ENCODE peak calls at places on chromosomes 3 and 15, in seven cellular contexts. D is left ventricle myocardium inferior, J is PC-3, N is psoas muscle, H is astrocyte of the spinal cord, B is lower lobe of right lung, C is AG04450. I is an unnamed sample.

GRCh38 chr3:150227839-150228238 is 180.3 kb upstream of the TSC22D2 start:
- DNase-seq in D (no peak), H (peak; percentile 70), N (no peak), B (no peak), C (no peak), J (peak; percentile 83), I (peak; percentile 70)

GRCh38 chr3:51876186-51876585 is 785 bp upstream of the IQCF5 start:
- DNase-seq in C (no peak), H (no peak), N (no peak), J (no peak), D (no peak), B (no peak), I (no peak)

GRCh38 chr3:66092175-66092990 is 53.7 kb upstream of the MAGI1 start:
- DNase-seq in B (no peak), D (no peak), H (no peak), C (no peak), J (no peak), N (no peak), I (no peak)

GRCh38 chr15:33154366-33155166 is 39.9 kb downstream of the FMN1 start:
- DNase-seq in H (peak; percentile 87), D (peak; percentile 32), N (peak; percentile 60), B (peak; percentile 71), C (no peak), J (no peak), I (peak; percentile 76)

GRCh38 chr15:35771878-35772442 is 226.0 kb upstream of the DPH6 start:
- DNase-seq in D (no peak), N (no peak), J (no peak), C (no peak), H (no peak), B (no peak), I (no peak)

GRCh38 chr3:150183619-150184425 is 213.1 kb upstream of the PFN2 start:
- DNase-seq in N (peak; percentile 71), D (peak; percentile 62), J (peak; percentile 86), C (peak; percentile 46), H (peak; percentile 85), B (peak; percentile 62), I (peak; percentile 60)

GRCh38 chr3:170352936-170353335 is 4.6 kb upstream of the SKIL start:
- DNase-seq in D (no peak), C (no peak), J (no peak), B (no peak), H (no peak), N (no peak), I (no peak)

GRCh38 chr3:146124141-146124801 is 36.7 kb downstream of the PLOD2 start:
- DNase-seq in D (no peak), H (no peak), B (no peak), C (no peak), N (no peak), J (no peak), I (no peak)

GRCh38 chr3:126850370-126851085 is 132.4 kb upstream of the PLXNA1 start:
- DNase-seq in H (peak; percentile 69), B (peak; percentile 56), D (peak; percentile 39), N (no peak), C (peak; percentile 56), J (no peak), I (peak; percentile 53)

GRCh38 chr3:160931474-160931873 is 173.7 kb downstream of the B3GALNT1 start:
- DNase-seq in B (no peak), D (no peak), H (peak; percentile 30), N (no peak), J (no peak), C (no peak), I (no peak)

GRCh38 chr3:160928183-160928718 is 172.2 kb downstream of the PPM1L start:
- DNase-seq in N (no peak), D (no peak), C (no peak), J (peak; percentile 50), B (no peak), H (no peak), I (no peak)

GRCh38 chr3:160924776-160925175 is 168.7 kb downstream of the PPM1L start:
- DNase-seq in J (no peak), D (no peak), C (no peak), N (no peak), B (no peak), H (no peak), I (no peak)

GRCh38 chr3:160927620-160928019 is 171.6 kb downstream of the PPM1L start:
- DNase-seq in H (no peak), C (no peak), D (no peak), J (no peak), N (no peak), B (no peak), I (no peak)

GRCh38 chr3:160929595-160929994 is 173.6 kb downstream of the PPM1L start:
- DNase-seq in H (no peak), B (no peak), D (peak; percentile 66), J (peak; percentile 47), N (peak; percentile 30), C (no peak), I (no peak)
- TF ChIP-seq CTCF in H (peak; percentile 8), B (no peak), D (peak; percentile 64), J (peak; percentile 37), N (peak; percentile 36), C (peak; percentile 20), I (peak; percentile 33)

GRCh38 chr3:133894334-133895207 is 1.1 kb downstream of the RAB6B start:
- DNase-seq in N (no peak), B (peak; percentile 42), D (no peak), H (no peak), J (no peak), C (no peak), I (no peak)
- H3K4me3 ChIP-seq in N (peak overlapping the region; percentile 77), B (peak overlapping the region; percentile 60), D (peak overlapping the region; percentile 84), H (peak overlapping the region; percentile 64), J (peak overlapping the region; percentile 63), C (peak overlapping the region; percentile 68), I (peak overlapping the region; percentile 74)

DNA sequence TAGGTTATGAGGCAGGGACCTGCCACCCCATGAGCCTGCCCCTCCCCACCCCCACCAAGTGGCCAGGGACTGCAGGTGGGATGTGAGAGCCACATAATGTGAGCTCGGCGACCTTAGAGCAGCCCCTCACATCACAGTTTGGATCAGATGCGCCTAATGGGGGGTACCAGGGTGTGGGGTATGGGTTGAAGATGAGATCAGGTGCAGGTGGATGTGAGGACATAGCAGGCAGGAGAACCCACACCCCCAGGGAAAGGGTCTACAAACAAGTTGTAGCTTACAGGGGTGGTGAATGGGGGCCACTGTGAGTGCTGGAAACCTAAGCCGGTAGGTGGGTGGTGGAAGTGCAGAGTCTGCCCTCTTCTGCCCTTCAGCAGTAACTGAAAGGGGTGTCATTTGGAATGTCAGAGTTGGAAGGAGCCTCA is 94.0 kb downstream of the CORO2B start:
- DNase-seq in J (peak; percentile 7), D (no peak), C (no peak), B (no peak), H (peak; percentile 23), N (no peak), I (no peak)
- TF ChIP-seq CTCF in J (peak; percentile 31), D (peak; percentile 41), C (peak; percentile 42), B (no peak), H (peak; percentile 51), N (no peak), I (peak; percentile 42)

GRCh38 chr15:25933456-25934158 is 70.5 kb upstream of the ATP10A start:
- DNase-seq in J (peak; percentile 75), H (peak; percentile 83), N (peak; percentile 68), C (peak; percentile 57), D (peak; percentile 69), B (peak; percentile 85), I (peak; percentile 67)
- H3K4me3 ChIP-seq in J (peak overlapping the region; percentile 59), H (peak overlapping the region; percentile 8), N (peak overlapping the region; percentile 21), C (peak overlapping the region; percentile 55), D (peak overlapping the region; percentile 43), B (peak overlapping the region; percentile 41), I (peak overlapping the region; percentile 24)

DNA sequence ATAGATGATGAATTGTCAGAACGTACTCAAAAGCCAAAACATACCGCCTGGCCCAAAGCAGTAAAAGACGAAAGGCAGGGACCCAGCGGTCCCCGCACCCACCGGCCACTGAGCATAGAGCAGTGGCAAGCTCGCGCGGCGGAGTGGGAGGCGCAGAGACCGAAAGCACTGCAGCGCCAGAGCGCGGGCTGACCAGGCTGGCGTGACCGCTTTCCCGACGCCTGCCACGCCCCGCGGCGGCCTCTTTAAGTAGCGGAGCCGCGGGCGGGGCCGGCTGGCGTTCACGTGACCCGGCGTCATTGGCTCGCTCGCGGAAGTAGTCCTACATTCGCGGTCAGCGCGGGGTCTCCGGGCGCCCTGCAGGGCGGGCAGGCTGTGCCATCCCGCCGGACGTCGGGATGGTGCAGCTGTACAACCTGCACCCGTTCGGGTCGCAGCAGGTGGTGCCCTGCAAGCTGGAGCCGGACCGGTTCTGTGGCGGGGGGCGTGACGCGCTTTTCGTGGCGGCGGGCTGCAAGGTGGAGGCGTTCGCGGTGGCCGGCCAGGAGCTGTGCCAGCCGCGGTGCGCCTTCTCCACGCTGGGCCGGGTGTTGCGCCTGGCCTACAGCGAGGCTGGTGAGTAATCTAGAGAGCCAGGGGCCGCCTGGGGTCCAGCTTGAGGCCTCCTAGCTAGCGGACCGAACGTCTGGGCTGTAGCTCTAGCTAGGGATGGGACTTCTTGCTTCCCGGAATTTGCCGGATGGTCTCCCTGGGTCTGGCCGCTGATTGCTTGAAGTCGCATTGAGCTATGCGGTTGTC is at the start of gene HPS3:
- DNase-seq in C (peak; percentile 66), D (peak; percentile 93), N (peak; percentile 93), B (peak; percentile 98), J (peak; percentile 95), H (peak; percentile 93), I (peak; percentile 59)
- TF ChIP-seq CTCF in C (no peak), D (no peak), N (no peak), B (peak; percentile 14), J (no peak), H (no peak), I (no peak)

GRCh38 chr15:83514584-83514983 is 67.4 kb downstream of the SH3GL3 start:
- DNase-seq in H (no peak), B (no peak), D (no peak), C (no peak), N (no peak), J (no peak), I (no peak)
- H3K4me3 ChIP-seq in H (no peak overlapping the region), B (no peak overlapping the region), D (no peak overlapping the region), C (no peak overlapping the region), N (no peak overlapping the region), J (no peak overlapping the region), I (no peak overlapping the region)

DNA sequence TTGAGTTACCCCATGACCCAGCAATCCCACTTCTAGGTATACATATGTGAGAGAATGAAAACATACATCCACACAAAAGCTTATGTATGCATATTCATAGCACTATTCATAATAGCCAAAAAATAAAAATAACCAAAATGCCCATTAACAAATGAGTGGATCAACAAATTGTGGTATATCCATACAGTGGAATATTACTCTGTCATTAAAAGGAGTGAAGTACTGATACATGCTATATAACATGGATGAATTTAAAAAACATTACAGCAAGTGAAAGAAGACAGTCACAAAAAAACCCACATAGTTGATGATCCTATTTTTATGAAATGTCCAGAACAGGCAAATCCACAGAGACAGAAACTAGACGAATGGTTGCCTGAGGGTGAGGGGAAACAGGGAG is 5.2 kb downstream of the C3orf20 start:
- DNase-seq in B (no peak), C (no peak), D (no peak), H (no peak), J (no peak), N (no peak), I (no peak)
- TF ChIP-seq CTCF in B (no peak), C (no peak), D (no peak), H (no peak), J (no peak), N (no peak), I (no peak)

I was measured in astrocyte of the cerebellum.